ENCODE peak calls at places on chromosomes 1 and 21, in four cellular contexts. T is GM12878, X is HepG2, U is K562. O is an unnamed sample.

GRCh38 chr1:44714944-44715571 is 15.9 kb downstream of the RNU5D-1 start:
- DNase-seq in T (peak), X (peak), U (peak), O (peak)

GRCh38 chr1:79105499-79105898 is 99.0 kb upstream of the ADGRL4 start:
- DNase-seq in T (no peak), X (no peak), U (no peak), O (no peak)

GRCh38 chr1:201119206-201119814 is 7.1 kb upstream of the CACNA1S start:
- DNase-seq in T (no peak), X (peak), U (peak), O (peak)

GRCh38 chr21:18940791-18941190 is 537.2 kb upstream of the TMPRSS15 start:
- DNase-seq in T (no peak), X (no peak), U (no peak), O (no peak)

GRCh38 chr1:167752219-167752985 is 30.6 kb downstream of the MPZL1 start:
- DNase-seq in T (no peak), X (peak), U (no peak), O (no peak)

GRCh38 chr1:234722904-234723588 is 113.1 kb upstream of the IRF2BP2 start:
- DNase-seq in T (no peak), X (peak), U (peak), O (no peak)

GRCh38 chr21:28018741-28019669 is 973.7 kb downstream of the LTN1 start:
- DNase-seq in T (no peak), X (no peak), U (no peak), O (peak)

GRCh38 chr1:27399251-27399885 is 6.9 kb downstream of the GPR3 start:
- DNase-seq in T (no peak), X (no peak), U (no peak), O (no peak)

GRCh38 chr1:51268675-51269033 is 32.6 kb downstream of the RNF11 start:
- DNase-seq in T (no peak), X (no peak), U (no peak), O (no peak)

GRCh38 chr1:55070291-55070690 is 30.9 kb downstream of the PCSK9 start:
- DNase-seq in T (no peak), X (no peak), U (no peak), O (no peak)

GRCh38 chr1:53111073-53111556 is 31.3 kb downstream of the SLC1A7 start:
- DNase-seq in T (no peak), X (peak), U (no peak), O (no peak)

GRCh38 chr1:227712648-227713047 is 22.5 kb downstream of the JMJD4 start:
- DNase-seq in T (peak), X (no peak), U (no peak), O (no peak)

GRCh38 chr1:15543589-15544568 is 17.2 kb downstream of the DNAJC16 start:
- DNase-seq in T (no peak), X (no peak), U (peak), O (no peak)

GRCh38 chr21:35256468-35256988 is 207.4 kb upstream of the RUNX1 start:
- DNase-seq in T (no peak), X (peak), U (no peak), O (no peak)

GRCh38 chr1:170424346-170424745 is 107.6 kb upstream of the GORAB start:
- DNase-seq in T (no peak), X (no peak), U (no peak), O (no peak)

GRCh38 chr1:182739545-182739944 is 50.0 kb upstream of the NPL start:
- DNase-seq in T (no peak), X (peak), U (peak), O (peak)

GRCh38 chr1:62084304-62084905 is 110.2 kb upstream of the L1TD1 start:
- DNase-seq in T (no peak), X (no peak), U (no peak), O (no peak)

GRCh38 chr21:29155933-29156260 is 25.5 kb downstream of the MAP3K7CL start:
- DNase-seq in T (no peak), X (no peak), U (no peak), O (no peak)

GRCh38 chr21:34810786-34811185 is 142.0 kb downstream of the CLIC6 start:
- DNase-seq in T (no peak), X (no peak), U (no peak), O (no peak)

GRCh38 chr21:28588997-28589396 is 403.7 kb downstream of the LTN1 start:
- DNase-seq in T (no peak), X (no peak), U (no peak), O (no peak)

GRCh38 chr1:209349372-209350324 is 233.9 kb upstream of the CAMK1G start:
- DNase-seq in T (no peak), X (no peak), U (no peak), O (no peak)

GRCh38 chr1:159177273-159177907 is 6.0 kb downstream of the CADM3 start:
- DNase-seq in T (no peak), X (peak), U (peak), O (peak)

GRCh38 chr1:94559921-94560320 is 18.4 kb upstream of the F3 start:
- DNase-seq in T (no peak), X (no peak), U (no peak), O (no peak)

GRCh38 chr1:94560333-94560732 is 18.8 kb upstream of the F3 start:
- DNase-seq in T (no peak), X (no peak), U (no peak), O (no peak)

DNA sequence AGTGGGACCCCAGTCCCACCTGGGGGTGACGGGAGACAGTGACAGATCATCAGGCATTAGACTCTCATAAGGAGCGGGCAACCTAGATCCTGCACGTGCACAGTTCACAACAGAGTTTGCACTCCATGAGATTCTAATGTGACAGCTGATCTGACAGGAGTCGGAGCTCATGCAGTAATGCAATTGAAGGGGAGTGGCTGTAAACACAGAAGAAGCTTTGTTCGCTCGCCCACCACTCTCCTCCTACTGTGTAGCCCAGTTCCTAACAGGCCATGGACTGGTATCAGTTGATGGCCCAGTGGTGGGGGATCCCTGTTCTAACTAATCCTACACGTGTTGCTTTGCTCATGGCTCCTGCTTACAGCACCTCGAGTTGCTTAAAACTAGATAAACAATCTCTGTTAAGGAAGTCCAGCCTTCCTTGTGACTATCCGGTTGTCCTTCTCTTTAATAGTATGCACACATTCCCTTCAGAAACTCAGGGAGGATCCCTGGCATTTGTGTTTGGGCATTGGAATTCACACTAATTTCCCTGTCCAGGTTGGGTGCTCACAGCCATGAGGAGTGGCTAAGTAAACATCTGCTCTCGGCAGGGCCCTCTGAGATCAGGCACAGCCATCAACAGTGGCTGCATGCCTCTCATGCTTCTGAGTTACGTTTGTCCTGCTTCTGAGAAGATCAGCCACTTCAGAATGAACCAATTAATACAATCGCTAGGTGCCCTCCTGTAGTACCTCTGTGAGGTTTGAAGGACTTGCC is 21.1 kb upstream of the F3 start:
- DNase-seq in T (no peak), X (peak), U (no peak), O (no peak)
- TF ChIP-seq MAX in T (no peak), X (no peak), U (no peak), O (no peak)

GRCh38 chr1:155697046-155697445 is 8.2 kb downstream of the DAP3 start:
- DNase-seq in T (no peak), X (no peak), U (no peak), O (no peak)
- TF ChIP-seq CBFB in T (no peak), X (no peak), U (no peak), O (no peak)

DNA sequence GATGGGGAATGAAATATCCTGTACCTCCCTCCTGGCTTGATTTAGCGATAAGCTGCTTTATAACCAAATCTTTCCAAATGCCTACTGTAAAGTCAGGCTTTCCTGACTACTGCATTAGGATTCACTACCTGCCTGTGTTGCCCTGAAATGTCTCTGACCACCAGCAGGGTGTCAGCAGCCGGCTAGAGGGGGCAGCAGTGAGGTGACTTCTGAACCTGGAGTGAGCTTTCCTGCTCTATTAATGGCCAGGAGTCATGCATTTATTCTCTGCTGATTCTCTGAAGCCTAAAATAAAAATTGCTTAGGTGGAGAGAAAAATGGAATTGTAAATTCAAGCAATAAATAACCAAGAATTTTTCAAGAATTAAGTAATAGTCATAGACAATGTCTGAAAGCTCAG is 2.5 kb downstream of the BACE2 start:
- DNase-seq in T (no peak), X (peak), U (peak), O (peak)
- TF ChIP-seq MAX in T (no peak), X (no peak), U (no peak), O (no peak)

GRCh38 chr1:206856674-206857464 is 8.6 kb upstream of the IL20 start:
- DNase-seq in T (no peak), X (peak), U (no peak), O (no peak)

GRCh38 chr1:206850401-206850800 is 15.0 kb upstream of the IL20 start:
- DNase-seq in T (no peak), X (no peak), U (no peak), O (no peak)

GRCh38 chr1:206851611-206852010 is 13.8 kb upstream of the IL20 start:
- DNase-seq in T (no peak), X (no peak), U (no peak), O (no peak)

GRCh38 chr1:206855863-206856262 is 9.6 kb upstream of the IL20 start:
- DNase-seq in T (no peak), X (no peak), U (no peak), O (no peak)

DNA sequence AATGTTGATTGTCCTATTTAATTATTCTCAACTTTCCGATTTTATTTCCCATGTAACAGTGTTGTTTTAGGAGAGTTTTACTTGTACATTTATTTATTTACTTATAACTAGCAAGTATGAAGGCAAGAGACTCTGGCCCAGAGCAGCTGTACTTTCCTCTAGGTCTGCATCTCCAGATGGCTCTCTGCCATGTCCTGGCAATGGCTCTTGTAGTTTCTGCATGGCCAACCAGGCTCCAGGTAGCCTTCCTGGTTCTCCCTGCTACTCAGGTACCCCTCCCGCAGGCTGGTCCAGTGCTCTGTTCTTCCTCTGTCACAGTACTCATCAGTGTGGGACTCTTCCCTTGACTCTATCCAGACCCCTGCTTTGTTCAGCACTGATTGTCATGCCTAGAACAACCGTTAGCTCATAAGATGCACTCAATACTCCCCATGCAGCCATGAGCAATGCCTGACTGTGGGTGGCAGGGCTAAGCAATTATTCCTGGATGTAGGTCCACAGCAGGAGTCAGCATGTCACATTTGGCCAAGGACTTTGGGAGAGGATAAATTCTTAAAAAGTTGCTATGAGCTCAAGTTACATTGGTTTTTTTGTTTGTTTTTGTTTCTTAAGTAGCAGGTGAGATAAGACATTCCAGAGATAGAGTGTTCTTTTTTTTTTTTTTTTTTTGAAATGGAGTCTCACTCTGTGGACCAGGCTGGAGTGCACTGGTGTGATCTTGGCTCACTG is 10.9 kb upstream of the IL20 start:
- DNase-seq in T (no peak), X (no peak), U (no peak), O (no peak)
- TF ChIP-seq CBFB in T (no peak), X (no peak), U (no peak), O (no peak)

GRCh38 chr1:179143332-179143731 is 61.5 kb downstream of the TOR3A start:
- DNase-seq in T (no peak), X (no peak), U (no peak), O (no peak)
- TF ChIP-seq MAX in T (no peak), X (no peak), U (no peak), O (no peak)

GRCh38 chr1:8570435-8570834 is 247.0 kb downstream of the RERE start:
- DNase-seq in T (no peak), X (no peak), U (no peak), O (no peak)

GRCh38 chr1:8572106-8572505 is 245.3 kb downstream of the RERE start:
- DNase-seq in T (no peak), X (peak), U (no peak), O (no peak)

GRCh38 chr1:8569242-8569641 is 248.2 kb downstream of the RERE start:
- DNase-seq in T (no peak), X (no peak), U (no peak), O (no peak)

GRCh38 chr1:8568837-8569236 is 248.6 kb downstream of the RERE start:
- DNase-seq in T (no peak), X (no peak), U (no peak), O (no peak)

DNA sequence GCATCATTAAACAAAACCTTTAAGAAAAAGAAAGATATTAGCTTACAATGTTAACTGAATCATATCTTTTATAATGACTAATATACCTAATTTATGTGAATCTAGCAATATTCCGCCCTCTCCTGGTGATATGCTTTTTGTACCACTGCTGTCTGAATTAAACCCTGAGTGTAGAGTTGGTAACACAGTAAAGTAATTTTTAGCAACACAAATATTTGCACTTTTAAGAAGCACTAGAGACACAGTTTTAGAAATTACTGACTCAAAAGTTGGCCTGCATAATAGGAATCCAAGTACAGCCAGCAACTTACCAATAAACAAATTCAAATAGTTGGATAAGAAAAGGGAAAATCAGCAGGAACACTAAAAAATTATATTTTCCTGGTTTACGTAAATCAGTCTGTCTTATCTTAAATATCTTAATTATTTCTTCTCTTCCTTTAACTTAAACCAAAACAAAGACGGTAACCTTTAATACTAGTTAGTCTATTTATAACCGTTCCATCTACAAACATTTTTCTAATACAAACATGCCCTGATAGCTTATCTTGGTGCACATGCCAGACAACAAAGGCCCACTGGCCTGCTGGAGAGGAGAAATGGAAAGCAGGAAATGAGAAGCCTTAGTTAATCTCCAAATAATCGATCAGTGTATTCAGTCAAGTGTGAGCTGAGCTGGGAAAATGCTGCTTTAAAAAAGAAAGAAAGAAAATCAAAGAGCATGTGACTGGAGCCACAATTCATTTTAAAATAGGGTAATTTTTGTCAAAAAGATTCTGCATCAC is 246.0 kb downstream of the RERE start:
- DNase-seq in T (no peak), X (peak), U (no peak), O (no peak)
- TF ChIP-seq CBFB in T (no peak), X (no peak), U (no peak), O (no peak)

O was measured in WTC11.